ENCODE peak calls at places on chromosomes 7 and 10, in four cellular contexts. One of them, this sample, is unnamed.

GRCh38 chr7:100582650-100583049 is 3.3 kb downstream of the LRCH4 start:
- DNase-seq in fibroblast of lung: no peak
- DNase-seq in hepatocyte: no peak
- DNase-seq in pancreas: no peak
- DNase-seq in this sample: no peak

GRCh38 chr7:44889096-44889775 is 3.9 kb upstream of the PURB start:
- DNase-seq in fibroblast of lung: no peak
- DNase-seq in hepatocyte: no peak
- DNase-seq in pancreas: no peak
- DNase-seq in this sample: no peak

GRCh38 chr7:148662646-148663045 is 36.1 kb upstream of the CUL1 start:
- DNase-seq in fibroblast of lung: no peak
- DNase-seq in hepatocyte: no peak
- DNase-seq in pancreas: no peak
- DNase-seq in this sample: no peak

GRCh38 chr7:73567701-73568685 is 10.4 kb downstream of the TBL2 start:
- DNase-seq in fibroblast of lung: peak; percentile 68
- DNase-seq in hepatocyte: no peak
- DNase-seq in pancreas: no peak
- DNase-seq in this sample: no peak

GRCh38 chr7:67692425-67692824 is 695.8 kb downstream of the TYW1 start:
- DNase-seq in fibroblast of lung: peak; percentile 25
- DNase-seq in hepatocyte: no peak
- DNase-seq in pancreas: peak; percentile 33
- DNase-seq in this sample: no peak

GRCh38 chr10:24299587-24300258 is 90.8 kb downstream of the KIAA1217 start:
- DNase-seq in fibroblast of lung: peak; percentile 93
- DNase-seq in hepatocyte: no peak
- DNase-seq in pancreas: no peak
- DNase-seq in this sample: no peak

GRCh38 chr10:125859128-125859817 is 21.8 kb downstream of the DHX32 start:
- DNase-seq in fibroblast of lung: no peak
- DNase-seq in hepatocyte: no peak
- DNase-seq in pancreas: no peak
- DNase-seq in this sample: no peak

GRCh38 chr10:42781893-42782445 is 626 bp upstream of the BMS1 start:
- DNase-seq in fibroblast of lung: peak; percentile 3
- DNase-seq in hepatocyte: peak; percentile 17
- DNase-seq in pancreas: no peak
- DNase-seq in this sample: no peak

GRCh38 chr7:85829817-85830432 is 643.1 kb upstream of the SEMA3D start:
- DNase-seq in fibroblast of lung: peak; percentile 13
- DNase-seq in hepatocyte: peak; percentile 37
- DNase-seq in pancreas: no peak
- DNase-seq in this sample: no peak

GRCh38 chr7:32378991-32379390 is 111.2 kb downstream of the LSM5 start:
- DNase-seq in fibroblast of lung: no peak
- DNase-seq in hepatocyte: no peak
- DNase-seq in pancreas: no peak
- DNase-seq in this sample: no peak

GRCh38 chr7:17318146-17318545 is 19.7 kb downstream of the AHR start:
- DNase-seq in fibroblast of lung: peak; percentile 92
- DNase-seq in hepatocyte: no peak
- DNase-seq in pancreas: no peak
- DNase-seq in this sample: no peak

GRCh38 chr7:87328281-87328680 is 17.2 kb upstream of the CROT start:
- DNase-seq in fibroblast of lung: peak; percentile 50
- DNase-seq in hepatocyte: no peak
- DNase-seq in pancreas: no peak
- DNase-seq in this sample: no peak

GRCh38 chr10:77794256-77795142 is 132.1 kb downstream of the DLG5 start:
- DNase-seq in fibroblast of lung: no peak
- DNase-seq in hepatocyte: no peak
- DNase-seq in pancreas: no peak
- DNase-seq in this sample: no peak

GRCh38 chr10:77795426-77796055 is 131.0 kb downstream of the DLG5 start:
- DNase-seq in fibroblast of lung: no peak
- DNase-seq in hepatocyte: no peak
- DNase-seq in pancreas: no peak
- DNase-seq in this sample: no peak

GRCh38 chr10:77798940-77799339 is 127.6 kb downstream of the DLG5 start:
- DNase-seq in fibroblast of lung: peak; percentile 6
- DNase-seq in hepatocyte: no peak
- DNase-seq in pancreas: no peak
- DNase-seq in this sample: no peak

GRCh38 chr10:77793831-77794230 is 132.7 kb downstream of the DLG5 start:
- DNase-seq in fibroblast of lung: no peak
- DNase-seq in hepatocyte: no peak
- DNase-seq in pancreas: no peak
- DNase-seq in this sample: no peak

GRCh38 chr10:77796311-77796915 is 130.1 kb downstream of the DLG5 start:
- DNase-seq in fibroblast of lung: no peak
- DNase-seq in hepatocyte: no peak
- DNase-seq in pancreas: no peak
- DNase-seq in this sample: no peak
- TF ChIP-seq CTCF in fibroblast of lung: no peak
- TF ChIP-seq CTCF in hepatocyte: no peak
- TF ChIP-seq CTCF in pancreas: no peak
- TF ChIP-seq CTCF in this sample: no peak

GRCh38 chr7:104550362-104550761 is 222.0 kb downstream of the LHFPL3 start:
- DNase-seq in fibroblast of lung: peak; percentile 2
- DNase-seq in hepatocyte: no peak
- DNase-seq in pancreas: no peak
- DNase-seq in this sample: no peak

GRCh38 chr7:104551226-104551625 is 222.8 kb downstream of the LHFPL3 start:
- DNase-seq in fibroblast of lung: no peak
- DNase-seq in hepatocyte: no peak
- DNase-seq in pancreas: no peak
- DNase-seq in this sample: no peak

GRCh38 chr7:104553074-104553473 is 224.7 kb downstream of the LHFPL3 start:
- DNase-seq in fibroblast of lung: no peak
- DNase-seq in hepatocyte: no peak
- DNase-seq in pancreas: no peak
- DNase-seq in this sample: no peak

GRCh38 chr7:104552102-104552501 is 223.7 kb downstream of the LHFPL3 start:
- DNase-seq in fibroblast of lung: peak; percentile 12
- DNase-seq in hepatocyte: peak; percentile 55
- DNase-seq in pancreas: peak; percentile 42
- DNase-seq in this sample: no peak

GRCh38 chr7:104548861-104549260 is 220.5 kb downstream of the LHFPL3 start:
- DNase-seq in fibroblast of lung: no peak
- DNase-seq in hepatocyte: peak; percentile 8
- DNase-seq in pancreas: no peak
- DNase-seq in this sample: no peak
- TF ChIP-seq CTCF in fibroblast of lung: no peak
- TF ChIP-seq CTCF in hepatocyte: peak; percentile 25
- TF ChIP-seq CTCF in pancreas: no peak
- TF ChIP-seq CTCF in this sample: peak; percentile 23

DNA sequence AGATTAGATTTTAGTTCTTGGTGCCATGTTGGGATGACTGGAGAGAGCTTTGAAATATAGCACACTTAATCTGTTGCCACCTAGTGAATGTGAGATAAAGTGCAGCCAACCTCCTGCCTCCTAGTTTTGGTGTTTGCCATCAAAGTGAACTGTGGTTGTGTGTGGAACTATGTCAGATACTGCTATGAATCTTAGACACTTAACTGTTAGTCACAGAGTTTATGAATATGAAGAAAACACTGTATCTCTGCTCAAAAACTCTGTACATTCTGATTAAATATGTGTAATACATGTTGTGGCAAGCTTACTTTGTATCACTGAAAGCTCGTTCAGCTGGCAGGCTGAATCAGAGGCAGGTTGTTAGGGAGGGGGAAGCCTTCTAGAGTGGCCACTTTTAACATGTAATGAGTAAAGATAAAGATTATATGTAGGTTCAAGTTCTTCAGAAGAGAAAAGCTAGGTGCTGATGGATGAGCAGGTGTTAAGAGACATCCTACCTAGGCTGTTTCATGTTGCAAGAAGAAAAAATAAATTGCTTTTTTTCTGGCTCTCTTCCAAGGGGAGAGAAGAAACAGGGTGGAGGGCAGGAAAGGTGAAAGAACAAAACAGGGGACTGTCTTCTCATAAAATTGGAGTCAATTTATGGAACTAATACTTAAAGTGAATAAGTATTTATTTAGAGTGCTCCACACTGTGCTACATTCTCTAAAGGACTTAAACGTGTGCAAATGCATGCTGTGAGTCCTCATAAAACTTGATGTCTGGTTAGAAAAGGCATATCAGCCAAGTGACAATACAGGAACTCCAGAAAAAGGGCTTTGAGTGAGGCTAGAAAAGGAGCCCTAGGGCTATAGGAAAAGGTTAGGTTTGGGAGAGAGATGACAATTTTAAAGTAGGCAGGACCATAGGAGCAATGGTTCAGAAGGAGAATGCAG is 14.1 kb upstream of the LAMB1 start:
- DNase-seq in fibroblast of lung: peak; percentile 64
- DNase-seq in hepatocyte: peak; percentile 38
- DNase-seq in pancreas: no peak
- DNase-seq in this sample: no peak
- TF ChIP-seq CTCF in fibroblast of lung: peak; percentile 42
- TF ChIP-seq CTCF in hepatocyte: peak; percentile 42
- TF ChIP-seq CTCF in pancreas: peak; percentile 19
- TF ChIP-seq CTCF in this sample: peak; percentile 65

DNA sequence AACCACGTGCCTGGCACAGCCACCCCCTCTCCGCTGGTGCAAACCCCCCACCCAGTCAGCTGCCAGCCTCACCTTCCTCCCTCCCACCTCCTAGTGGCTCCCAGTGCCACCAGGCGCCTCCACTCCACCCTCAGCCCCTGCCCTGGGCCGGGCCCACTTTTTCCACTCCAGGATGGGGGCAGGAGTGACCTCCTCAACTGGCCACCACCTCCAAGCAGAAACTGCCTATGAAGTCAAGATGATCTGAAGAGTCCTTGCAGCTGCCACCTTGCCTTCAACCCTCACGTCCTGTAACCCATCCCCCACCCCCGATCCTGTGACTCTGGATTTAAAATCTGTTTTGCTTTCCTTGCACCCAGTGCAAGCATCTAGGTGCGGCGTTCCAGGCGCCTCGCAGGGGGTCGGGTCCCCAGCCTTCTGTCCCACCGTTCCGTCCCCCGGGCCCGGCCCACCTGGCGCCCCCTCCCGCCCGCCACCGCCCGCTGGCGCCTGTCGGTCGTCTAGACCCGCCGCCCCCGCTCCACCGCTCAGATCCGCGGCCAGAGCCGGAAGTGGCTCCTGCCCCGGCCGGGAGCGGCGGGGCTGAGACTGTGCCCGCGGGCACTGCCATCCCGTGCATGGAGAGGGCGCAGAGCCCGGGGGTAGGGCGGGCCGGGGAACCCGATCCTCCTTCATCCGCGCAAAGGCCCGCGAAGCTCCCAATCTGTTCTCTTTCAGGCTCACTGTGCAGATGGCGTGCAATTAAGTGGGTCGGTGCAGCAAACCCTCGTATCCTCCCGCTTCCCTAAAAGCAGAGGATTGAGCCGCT is 51.2 kb upstream of the GTF2I start:
- DNase-seq in fibroblast of lung: peak; percentile 34
- DNase-seq in hepatocyte: peak; percentile 61
- DNase-seq in pancreas: peak; percentile 60
- DNase-seq in this sample: no peak
- TF ChIP-seq CTCF in fibroblast of lung: no peak
- TF ChIP-seq CTCF in hepatocyte: peak; percentile 11
- TF ChIP-seq CTCF in pancreas: no peak
- TF ChIP-seq CTCF in this sample: no peak

GRCh38 chr10:99973190-99973589 is 36.6 kb downstream of the DNMBP start:
- DNase-seq in fibroblast of lung: no peak
- DNase-seq in hepatocyte: no peak
- DNase-seq in pancreas: no peak
- DNase-seq in this sample: no peak
- TF ChIP-seq CTCF in fibroblast of lung: peak; percentile 26
- TF ChIP-seq CTCF in hepatocyte: peak; percentile 58
- TF ChIP-seq CTCF in pancreas: no peak
- TF ChIP-seq CTCF in this sample: no peak

GRCh38 chr10:70324951-70325781 is 41.4 kb upstream of the NPFFR1 start:
- DNase-seq in fibroblast of lung: no peak
- DNase-seq in hepatocyte: no peak
- DNase-seq in pancreas: no peak
- DNase-seq in this sample: no peak
- TF ChIP-seq CTCF in fibroblast of lung: no peak
- TF ChIP-seq CTCF in hepatocyte: no peak
- TF ChIP-seq CTCF in pancreas: no peak
- TF ChIP-seq CTCF in this sample: no peak